ENCODE peak calls at places on chromosomes 1 and 21, in five cellular contexts. One of them, this sample, is unnamed.

GRCh38 chr1:174785506-174785905 is 214.2 kb upstream of the CACYBP start:
- DNase-seq in RCC 7860: no peak
- DNase-seq in hepatic stellate cell: no peak
- DNase-seq in type B pancreatic cell: no peak
- DNase-seq in glutamatergic neuron: no peak
- DNase-seq in this sample: no peak

GRCh38 chr1:22710688-22711024 is at the start of gene EPHB2:
- DNase-seq in glutamatergic neuron: peak; percentile 70
- DNase-seq in type B pancreatic cell: no peak
- DNase-seq in RCC 7860: peak; percentile 9
- DNase-seq in hepatic stellate cell: peak; percentile 74
- DNase-seq in this sample: no peak

GRCh38 chr1:27542463-27543273 is 52.7 kb upstream of the WASF2 start:
- DNase-seq in type B pancreatic cell: no peak
- DNase-seq in glutamatergic neuron: no peak
- DNase-seq in RCC 7860: peak; percentile 100
- DNase-seq in hepatic stellate cell: no peak
- DNase-seq in this sample: peak; percentile 90

GRCh38 chr1:7389786-7390603 is 381.1 kb upstream of the VAMP3 start:
- DNase-seq in hepatic stellate cell: no peak
- DNase-seq in RCC 7860: no peak
- DNase-seq in glutamatergic neuron: no peak
- DNase-seq in type B pancreatic cell: peak; percentile 61
- DNase-seq in this sample: peak; percentile 56

GRCh38 chr1:222791006-222791710 is 23.7 kb upstream of the DISP1 start:
- DNase-seq in type B pancreatic cell: no peak
- DNase-seq in RCC 7860: no peak
- DNase-seq in hepatic stellate cell: peak; percentile 11
- DNase-seq in glutamatergic neuron: no peak
- DNase-seq in this sample: no peak

GRCh38 chr1:168234846-168235547 is 9.2 kb downstream of the SFT2D2 start:
- DNase-seq in RCC 7860: peak; percentile 43
- DNase-seq in hepatic stellate cell: peak; percentile 64
- DNase-seq in type B pancreatic cell: no peak
- DNase-seq in glutamatergic neuron: peak; percentile 27
- DNase-seq in this sample: no peak

GRCh38 chr1:161956097-161956496 is 67.6 kb downstream of the OLFML2B start:
- DNase-seq in type B pancreatic cell: no peak
- DNase-seq in hepatic stellate cell: no peak
- DNase-seq in glutamatergic neuron: no peak
- DNase-seq in RCC 7860: no peak
- DNase-seq in this sample: no peak

GRCh38 chr1:94783342-94784264 is 36.6 kb upstream of the SLC44A3 start:
- DNase-seq in RCC 7860: peak; percentile 77
- DNase-seq in hepatic stellate cell: peak; percentile 70
- DNase-seq in type B pancreatic cell: no peak
- DNase-seq in glutamatergic neuron: no peak
- DNase-seq in this sample: peak; percentile 96

GRCh38 chr1:161934278-161934608 is 89.4 kb downstream of the OLFML2B start:
- DNase-seq in hepatic stellate cell: no peak
- DNase-seq in RCC 7860: no peak
- DNase-seq in glutamatergic neuron: no peak
- DNase-seq in type B pancreatic cell: no peak
- DNase-seq in this sample: no peak

GRCh38 chr1:105027838-105028471 is 1278.3 kb downstream of the AMY1C start:
- DNase-seq in glutamatergic neuron: no peak
- DNase-seq in hepatic stellate cell: no peak
- DNase-seq in RCC 7860: no peak
- DNase-seq in type B pancreatic cell: no peak
- DNase-seq in this sample: no peak

GRCh38 chr1:98472878-98473277 is 188.6 kb upstream of the SNX7 start:
- DNase-seq in RCC 7860: no peak
- DNase-seq in type B pancreatic cell: no peak
- DNase-seq in glutamatergic neuron: no peak
- DNase-seq in hepatic stellate cell: no peak
- DNase-seq in this sample: no peak

GRCh38 chr1:24118410-24119242 is 6.7 kb upstream of the MYOM3 start:
- DNase-seq in hepatic stellate cell: no peak
- DNase-seq in RCC 7860: no peak
- DNase-seq in type B pancreatic cell: no peak
- DNase-seq in glutamatergic neuron: no peak
- DNase-seq in this sample: no peak

GRCh38 chr21:37827878-37828277 is 88.4 kb downstream of the KCNJ6 start:
- DNase-seq in hepatic stellate cell: no peak
- DNase-seq in glutamatergic neuron: no peak
- DNase-seq in type B pancreatic cell: no peak
- DNase-seq in RCC 7860: no peak
- DNase-seq in this sample: no peak

GRCh38 chr1:186195377-186195931 is 179.6 kb downstream of the TPR start:
- DNase-seq in type B pancreatic cell: no peak
- DNase-seq in glutamatergic neuron: no peak
- DNase-seq in hepatic stellate cell: no peak
- DNase-seq in RCC 7860: peak; percentile 17
- DNase-seq in this sample: no peak

GRCh38 chr1:225486856-225487255 is 59.0 kb upstream of the LBR start:
- DNase-seq in glutamatergic neuron: no peak
- DNase-seq in hepatic stellate cell: no peak
- DNase-seq in RCC 7860: no peak
- DNase-seq in type B pancreatic cell: no peak
- DNase-seq in this sample: no peak

GRCh38 chr1:89831462-89832113 is 10.8 kb downstream of the LRRC8D start:
- DNase-seq in glutamatergic neuron: peak; percentile 36
- DNase-seq in hepatic stellate cell: no peak
- DNase-seq in type B pancreatic cell: no peak
- DNase-seq in RCC 7860: no peak
- DNase-seq in this sample: no peak

This sample was measured in tibial artery.